ENCODE peak calls at places on chromosomes 3 and 15, in seven cellular contexts. P is fibroblast of lung; X is astrocyte; Y is CD8-positive, alpha-beta T cell; H is spleen; I is AG04450; O is lower lobe of right lung. R is an unnamed sample.

GRCh38 chr15:63551400-63551799 is 45.8 kb upstream of the FBXL22 start:
- DNase-seq in P (peak; percentile 78), X (peak; percentile 47), Y (no peak), H (no peak), I (peak; percentile 34), O (no peak), R (peak; percentile 59)

GRCh38 chr3:128933213-128933921 is 53.9 kb downstream of the ACAD9 start:
- DNase-seq in P (no peak), X (no peak), Y (no peak), H (no peak), I (no peak), O (no peak), R (no peak)

GRCh38 chr3:32313169-32313568 is 74.7 kb downstream of the CMTM8 start:
- DNase-seq in P (no peak), X (no peak), Y (no peak), H (no peak), I (no peak), O (no peak), R (no peak)

GRCh38 chr15:65551183-65551582 is 20.9 kb downstream of the HACD3 start:
- DNase-seq in P (no peak), X (no peak), Y (no peak), H (no peak), I (no peak), O (no peak), R (no peak)

GRCh38 chr3:123027292-123028232 is at the start of gene SEMA5B:
- DNase-seq in P (no peak), X (no peak), Y (no peak), H (peak; percentile 82), I (no peak), O (peak; percentile 46), R (no peak)

GRCh38 chr3:197798863-197799262 is 7.8 kb downstream of the LRCH3 start:
- DNase-seq in P (no peak), X (no peak), Y (no peak), H (no peak), I (no peak), O (no peak), R (no peak)

GRCh38 chr3:178350763-178351162 is 185.5 kb upstream of the KCNMB2 start:
- DNase-seq in P (peak; percentile 53), X (no peak), Y (no peak), H (no peak), I (no peak), O (no peak), R (peak; percentile 57)

GRCh38 chr3:196662711-196663571 is 23.4 kb downstream of the NRROS start:
- DNase-seq in P (no peak), X (peak; percentile 30), Y (no peak), H (no peak), I (no peak), O (no peak), R (peak; percentile 37)

GRCh38 chr3:168678730-168679129 is 583.0 kb upstream of the GOLIM4 start:
- DNase-seq in P (no peak), X (no peak), Y (no peak), H (no peak), I (no peak), O (no peak), R (no peak)

GRCh38 chr15:66578286-66578875 is 12.6 kb upstream of the LCTL start:
- DNase-seq in P (peak; percentile 70), X (peak; percentile 60), Y (no peak), H (no peak), I (peak; percentile 20), O (no peak), R (peak; percentile 72)

GRCh38 chr3:14319654-14320182 is 82.7 kb upstream of the SLC6A6 start:
- DNase-seq in P (peak; percentile 55), X (peak; percentile 65), Y (no peak), H (no peak), I (peak; percentile 23), O (no peak), R (peak; percentile 59)

GRCh38 chr3:72664576-72664975 is 183.7 kb downstream of the SHQ1 start:
- DNase-seq in P (peak; percentile 11), X (no peak), Y (no peak), H (no peak), I (no peak), O (no peak), R (peak; percentile 88)

GRCh38 chr15:66187271-66187670 is 66.3 kb downstream of the MEGF11 start:
- DNase-seq in P (no peak), X (no peak), Y (no peak), H (peak; percentile 53), I (no peak), O (no peak), R (no peak)

GRCh38 chr3:104133630-104134029 is 1233.1 kb upstream of the ALCAM start:
- DNase-seq in P (no peak), X (no peak), Y (no peak), H (no peak), I (no peak), O (no peak), R (no peak)

GRCh38 chr3:44104668-44105321 is 136.9 kb upstream of the TOPAZ1 start:
- DNase-seq in P (peak; percentile 27), X (peak; percentile 67), Y (no peak), H (no peak), I (no peak), O (no peak), R (peak; percentile 45)

GRCh38 chr3:51350751-51351150 is 34.3 kb upstream of the MANF start:
- DNase-seq in P (no peak), X (no peak), Y (no peak), H (no peak), I (no peak), O (no peak), R (no peak)

GRCh38 chr3:108088146-108088545 is 2.7 kb downstream of the CD47 start:
- DNase-seq in P (no peak), X (no peak), Y (no peak), H (no peak), I (no peak), O (no peak), R (no peak)

GRCh38 chr3:108090066-108090700 is 648 bp downstream of the CD47 start:
- DNase-seq in P (peak; percentile 58), X (peak; percentile 39), Y (peak; percentile 86), H (no peak), I (no peak), O (peak; percentile 61), R (peak; percentile 55)

GRCh38 chr3:108086653-108087052 is 4.2 kb downstream of the CD47 start:
- DNase-seq in P (no peak), X (no peak), Y (no peak), H (no peak), I (no peak), O (no peak), R (no peak)

GRCh38 chr3:108089544-108089943 is 1.3 kb downstream of the CD47 start:
- DNase-seq in P (peak; percentile 9), X (no peak), Y (no peak), H (no peak), I (no peak), O (no peak), R (peak; percentile 27)

GRCh38 chr3:108088697-108089096 is 2.1 kb downstream of the CD47 start:
- DNase-seq in P (peak; percentile 12), X (peak; percentile 51), Y (no peak), H (no peak), I (no peak), O (no peak), R (peak; percentile 34)
- H3K4me3 ChIP-seq in P (peak overlapping the region; percentile 97), X (peak overlapping the region; percentile 38), Y (peak overlapping the region; percentile 91), H (peak overlapping the region; percentile 82), I (peak overlapping the region; percentile 89), O (peak overlapping the region; percentile 79), R (peak overlapping the region; percentile 86)

DNA sequence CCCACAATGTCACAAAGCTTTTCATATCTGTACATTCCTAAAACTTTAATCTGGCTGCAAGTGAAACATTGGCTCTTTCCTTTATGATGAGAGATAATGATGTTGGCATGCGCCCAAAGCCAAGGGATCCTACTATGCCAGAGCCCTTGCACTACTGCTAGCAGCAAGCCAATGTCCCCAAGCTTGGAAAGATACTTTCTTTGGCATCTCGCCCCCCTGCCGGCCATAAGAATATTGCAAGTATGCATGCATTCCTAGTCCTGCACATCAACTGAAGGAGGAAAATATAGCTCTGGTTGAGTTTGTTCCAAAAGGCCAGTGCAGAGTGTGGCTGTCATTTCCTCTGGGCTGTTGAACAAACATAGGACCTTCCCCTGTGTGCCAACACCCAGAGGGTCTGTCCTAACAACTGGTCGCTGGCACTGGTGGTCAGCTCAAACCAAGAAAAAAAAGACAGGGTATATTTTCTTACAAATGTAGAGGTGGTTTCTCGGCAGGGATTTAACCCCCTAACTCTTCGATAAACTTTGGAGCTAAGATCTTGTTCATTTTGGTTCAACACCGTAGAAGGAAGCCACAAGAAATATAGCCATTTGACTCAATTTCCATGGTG is 120.9 kb upstream of the ZBED2 start:
- DNase-seq in P (peak; percentile 51), X (no peak), Y (peak; percentile 44), H (no peak), I (no peak), O (peak; percentile 53), R (peak; percentile 61)
- TF ChIP-seq CTCF in P (peak; percentile 76), X (peak; percentile 66), Y (peak; percentile 40), H (no peak), I (peak; percentile 74), O (peak; percentile 55), R (peak; percentile 75)

DNA sequence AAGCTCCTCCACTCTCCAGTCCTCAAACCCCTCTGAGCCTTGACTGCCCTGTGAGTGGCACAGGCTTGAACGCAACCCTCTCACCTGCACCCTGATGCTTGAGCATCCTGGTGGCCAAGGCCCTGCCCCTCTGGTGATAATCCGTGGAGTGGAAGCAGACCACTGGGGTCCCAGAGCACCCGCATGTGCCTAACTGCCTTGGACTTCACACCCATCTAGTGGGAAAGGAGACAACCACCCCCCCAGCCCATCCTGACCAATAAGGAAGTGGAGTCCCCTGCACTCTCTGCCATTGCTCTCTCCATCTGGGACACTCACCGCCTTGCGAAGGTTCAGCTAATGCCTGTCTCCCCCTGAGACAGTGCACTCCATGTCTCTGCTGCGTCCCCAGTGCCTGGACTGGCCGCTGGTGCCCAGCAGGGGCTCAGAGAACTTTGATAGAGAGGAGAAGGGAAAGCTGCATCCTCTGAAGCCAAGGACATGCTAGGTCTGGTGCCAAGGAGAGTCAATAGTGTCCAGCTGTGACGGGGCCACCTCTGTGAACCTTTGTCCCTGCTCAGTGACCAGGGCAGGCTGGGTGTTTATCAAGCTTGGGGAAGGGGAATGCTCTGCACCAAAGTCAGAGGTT is 3.4 kb downstream of the KLF15 start:
- DNase-seq in P (no peak), X (no peak), Y (no peak), H (peak; percentile 63), I (no peak), O (peak; percentile 41), R (no peak)
- H3K4me3 ChIP-seq in P (no peak overlapping the region), X (no peak overlapping the region), Y (no peak overlapping the region), H (no peak overlapping the region), I (no peak overlapping the region), O (peak overlapping the region; percentile 6), R (no peak overlapping the region)

GRCh38 chr15:95284487-95284886 is 1046.0 kb upstream of the NR2F2 start:
- DNase-seq in P (no peak), X (no peak), Y (no peak), H (no peak), I (no peak), O (no peak), R (no peak)

GRCh38 chr15:95287774-95288173 is 1042.7 kb upstream of the NR2F2 start:
- DNase-seq in P (peak; percentile 67), X (no peak), Y (no peak), H (no peak), I (no peak), O (no peak), R (no peak)

GRCh38 chr15:95286911-95287769 is 1043.4 kb upstream of the NR2F2 start:
- DNase-seq in P (peak; percentile 39), X (peak; percentile 42), Y (no peak), H (no peak), I (no peak), O (no peak), R (no peak)

GRCh38 chr15:95286316-95286880 is 1044.1 kb upstream of the NR2F2 start:
- DNase-seq in P (peak; percentile 41), X (no peak), Y (no peak), H (no peak), I (no peak), O (no peak), R (no peak)

GRCh38 chr15:95284933-95285401 is 1045.5 kb upstream of the NR2F2 start:
- DNase-seq in P (peak; percentile 89), X (peak; percentile 71), Y (no peak), H (no peak), I (no peak), O (no peak), R (peak; percentile 68)
- TF ChIP-seq CTCF in P (peak; percentile 38), X (peak; percentile 16), Y (no peak), H (no peak), I (peak; percentile 28), O (no peak), R (no peak)

R was measured in fibroblast of the aortic adventitia.